ENCODE peak calls at places on chromosomes 3 and 15, in six cellular contexts. O is A549, J is IMR-90, I is HepG2, N is K562, K is H1. P is an unnamed sample.

GRCh38 chr15:47603026-47603425 is 114.3 kb upstream of the SEMA6D start:
- DNase-seq in N (no peak), K (no peak), I (no peak), J (peak), O (no peak), P (no peak)

GRCh38 chr15:39667382-39668127 is 86.7 kb downstream of the THBS1 start:
- DNase-seq in O (no peak), I (no peak), J (no peak), N (no peak), K (no peak), P (no peak)

GRCh38 chr3:185561958-185562357 is 9.6 kb upstream of the LIPH start:
- DNase-seq in J (no peak), K (peak), I (no peak), O (no peak), N (no peak), P (no peak)

GRCh38 chr3:105497381-105497780 is 130.7 kb downstream of the ALCAM start:
- DNase-seq in N (no peak), K (no peak), O (no peak), I (no peak), J (no peak), P (no peak)

GRCh38 chr3:191912616-191913204 is 451.7 kb downstream of the PYDC2 start:
- DNase-seq in K (no peak), J (no peak), I (no peak), N (no peak), O (no peak), P (no peak)

GRCh38 chr15:40830884-40831283 is 2.4 kb upstream of the PPP1R14D start:
- DNase-seq in K (no peak), J (no peak), N (no peak), O (no peak), I (no peak), P (no peak)

GRCh38 chr3:27216955-27217552 is 152.1 kb downstream of the NEK10 start:
- DNase-seq in K (no peak), I (no peak), O (no peak), J (peak), N (no peak), P (no peak)

GRCh38 chr3:44680921-44681455 is 31.5 kb upstream of the ZNF502 start:
- DNase-seq in J (no peak), K (no peak), N (no peak), I (no peak), O (no peak), P (no peak)

GRCh38 chr3:5791558-5791957 is 604.1 kb downstream of the EDEM1 start:
- DNase-seq in N (no peak), K (no peak), J (no peak), O (peak), I (no peak), P (no peak)

GRCh38 chr3:54931182-54931581 is 3.3 kb upstream of the LRTM1 start:
- DNase-seq in O (no peak), N (no peak), I (no peak), J (no peak), K (no peak), P (peak)

GRCh38 chr3:58021072-58021959 is 13.1 kb downstream of the FLNB start:
- DNase-seq in J (no peak), O (no peak), K (peak), I (peak), N (no peak), P (no peak)

GRCh38 chr3:148759425-148759824 is 61.7 kb downstream of the AGTR1 start:
- DNase-seq in N (no peak), O (no peak), K (no peak), J (no peak), I (no peak), P (no peak)

GRCh38 chr3:67858492-67858891 is 204.1 kb upstream of the SUCLG2 start:
- DNase-seq in K (no peak), I (no peak), O (no peak), N (no peak), J (no peak), P (no peak)

GRCh38 chr3:67864587-67865183 is 210.3 kb upstream of the SUCLG2 start:
- DNase-seq in N (no peak), I (no peak), K (no peak), J (no peak), O (no peak), P (no peak)

DNA sequence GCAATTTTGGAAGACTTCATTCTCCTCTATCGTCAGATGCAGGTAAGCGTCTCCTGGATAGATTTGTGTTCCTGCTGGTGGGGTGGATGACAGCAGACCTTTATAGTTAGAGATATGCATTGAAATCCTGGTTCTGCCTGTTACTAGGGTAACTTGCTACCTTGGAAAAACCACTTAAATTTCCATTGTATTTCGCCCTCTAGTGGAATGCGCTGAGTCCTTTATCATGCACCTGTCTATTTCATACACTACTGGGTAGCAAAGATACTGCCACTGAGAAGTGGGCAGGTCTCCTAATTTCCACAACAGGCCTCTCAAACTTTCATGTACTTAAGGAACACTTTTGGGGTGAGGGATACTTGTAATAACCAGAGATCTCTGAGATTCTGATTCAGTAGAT is 209.5 kb upstream of the SUCLG2 start:
- DNase-seq in I (peak), J (peak), K (peak), N (no peak), O (peak), P (peak)
- TF ChIP-seq RFX5 in I (no peak), J (no peak), K (no peak), N (no peak), O (no peak), P (no peak)

GRCh38 chr15:35667908-35668307 is 121.9 kb upstream of the DPH6 start:
- DNase-seq in O (no peak), J (no peak), N (no peak), I (no peak), K (no peak), P (no peak)
- H3K4me2 ChIP-seq in O (no peak), J (no peak), N (peak), I (no peak), K (no peak), P (no peak)

GRCh38 chr3:170307998-170308398 is 49.5 kb upstream of the SKIL start:
- DNase-seq in O (peak), K (no peak), N (no peak), J (peak), I (peak), P (no peak)
- TF ChIP-seq RFX5 in O (no peak), K (no peak), N (no peak), J (no peak), I (no peak), P (no peak)

GRCh38 chr3:194527726-194528125 is 40.9 kb upstream of the ATP13A3 start:
- DNase-seq in J (no peak), K (no peak), I (no peak), N (no peak), O (no peak), P (no peak)
- H3K4me2 ChIP-seq in J (no peak), K (no peak), I (no peak), N (no peak), O (no peak), P (no peak)

GRCh38 chr15:89767411-89767915 is 8.7 kb upstream of the MESP2 start:
- DNase-seq in O (no peak), J (no peak), I (no peak), K (no peak), N (no peak), P (no peak)
- TF ChIP-seq RFX5 in O (no peak), J (no peak), I (no peak), K (no peak), N (no peak), P (no peak)

DNA sequence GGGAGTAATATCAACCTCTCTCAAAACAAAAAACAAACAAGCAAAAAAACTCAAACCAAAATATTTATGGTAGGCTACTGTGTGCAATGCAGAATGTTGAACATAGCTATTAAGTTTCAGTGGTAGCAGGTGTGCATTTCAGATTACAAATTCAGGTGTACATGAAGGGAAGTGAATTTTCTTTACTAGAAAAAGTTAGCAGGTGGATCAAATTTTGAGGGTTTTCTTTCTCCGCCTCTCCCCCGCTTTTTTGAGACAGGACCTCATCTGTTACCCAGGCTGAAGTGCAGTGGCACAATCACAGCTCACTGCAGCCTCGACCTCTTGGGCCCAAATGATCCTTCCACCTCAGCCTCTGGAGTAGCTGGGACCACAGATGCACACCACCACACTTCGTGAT is 109.7 kb upstream of the GOLIM4 start:
- DNase-seq in I (no peak), J (no peak), K (no peak), N (no peak), O (no peak), P (no peak)
- H3K4me2 ChIP-seq in I (no peak), J (no peak), K (no peak), N (no peak), O (no peak), P (no peak)

DNA sequence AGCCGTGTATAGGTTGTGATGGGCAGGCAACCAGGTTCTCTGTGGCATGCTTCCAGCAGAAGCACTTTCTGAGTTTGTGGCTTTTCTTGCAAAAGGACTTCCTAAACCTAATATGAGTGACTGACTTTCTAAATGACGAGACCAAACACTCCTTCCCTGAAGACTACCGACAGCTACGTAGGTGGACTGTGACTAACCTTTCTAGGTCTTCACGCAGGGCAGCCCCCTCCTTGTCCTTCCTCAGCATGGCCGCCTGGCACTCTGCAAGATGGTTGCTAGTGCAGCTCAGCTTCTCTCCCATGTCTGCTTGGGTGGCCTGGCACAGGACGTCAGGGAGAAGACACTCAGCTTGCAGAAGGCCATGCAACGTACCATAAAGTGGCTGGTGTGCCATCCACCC is 20.9 kb downstream of the CXCR6 start:
- DNase-seq in I (no peak), O (no peak), J (no peak), N (no peak), K (no peak), P (no peak)
- TF ChIP-seq RFX5 in I (no peak), O (no peak), J (no peak), N (no peak), K (no peak), P (no peak)

GRCh38 chr15:63507878-63508818 is 3.8 kb downstream of the USP3 start:
- DNase-seq in J (no peak), O (no peak), K (no peak), I (no peak), N (no peak), P (no peak)
- H3K4me2 ChIP-seq in J (no peak), O (peak), K (no peak), I (peak), N (no peak), P (peak)